ENCODE peak calls at places on chromosomes 3 and 15, in seven cellular contexts. S is mucosa of descending colon, H is colonic mucosa, O is cardiac muscle cell, D is adrenal gland, V is stomach, K is gastrocnemius medialis. W is an unnamed sample.

GRCh38 chr3:36991923-36992805 is 767 bp downstream of the EPM2AIP1 start:
- DNase-seq in O (no peak), V (no peak), H (no peak), D (peak; percentile 24), K (peak; percentile 32), S (no peak), W (no peak)

GRCh38 chr3:7787871-7788828 is 713.5 kb upstream of the LMCD1 start:
- DNase-seq in V (no peak), K (no peak), H (no peak), S (no peak), O (peak; percentile 9), D (no peak), W (no peak)

GRCh38 chr3:127307431-127307830 is 19.6 kb upstream of the PRR20G start:
- DNase-seq in K (no peak), D (peak; percentile 23), S (no peak), O (no peak), V (no peak), H (no peak), W (no peak)

GRCh38 chr3:126129408-126129891 is 45.5 kb upstream of the SLC41A3 start:
- DNase-seq in O (no peak), H (peak; percentile 21), V (peak; percentile 86), K (peak; percentile 27), S (peak; percentile 20), D (peak; percentile 95), W (peak; percentile 80)

GRCh38 chr3:179929091-179929529 is 107.6 kb downstream of the PEX5L start:
- DNase-seq in S (no peak), K (no peak), D (peak; percentile 59), V (peak; percentile 44), O (peak; percentile 78), H (peak; percentile 30), W (peak; percentile 37)

GRCh38 chr3:192033246-192033645 is 572.3 kb downstream of the PYDC2 start:
- DNase-seq in K (no peak), H (no peak), S (no peak), V (no peak), D (no peak), O (no peak), W (no peak)

GRCh38 chr15:56811586-56811985 is 78.3 kb upstream of the ZNF280D start:
- DNase-seq in O (no peak), K (no peak), H (no peak), S (no peak), D (no peak), V (no peak), W (no peak)

GRCh38 chr3:11381563-11381962 is 109.4 kb downstream of the ATG7 start:
- DNase-seq in S (no peak), D (no peak), O (no peak), K (no peak), H (no peak), V (no peak), W (no peak)

GRCh38 chr3:190533511-190534282 is 19.8 kb downstream of the IL1RAP start:
- DNase-seq in H (peak; percentile 22), D (peak; percentile 72), V (no peak), S (peak; percentile 28), K (peak; percentile 45), O (no peak), W (peak; percentile 57)

GRCh38 chr3:174089592-174089991 is 692.0 kb downstream of the NLGN1 start:
- DNase-seq in O (no peak), D (no peak), V (no peak), H (no peak), K (no peak), S (no peak), W (no peak)

GRCh38 chr15:70096215-70096974 is 1.3 kb downstream of the TLE3 start:
- DNase-seq in H (peak; percentile 63), K (no peak), O (peak; percentile 37), D (peak; percentile 26), V (peak; percentile 47), S (peak; percentile 77), W (peak; percentile 39)

GRCh38 chr3:46936733-46937250 is 39.8 kb downstream of the CCDC12 start:
- DNase-seq in S (peak; percentile 20), O (no peak), D (peak; percentile 65), H (no peak), K (peak; percentile 25), V (no peak), W (no peak)
- H3K4me3 ChIP-seq in S (no peak overlapping the region), O (no peak overlapping the region), D (no peak overlapping the region), H (no peak overlapping the region), K (no peak overlapping the region), V (no peak overlapping the region), W (no peak overlapping the region)

GRCh38 chr15:73931441-73931840 is 5.2 kb downstream of the LOXL1 start:
- DNase-seq in H (no peak), S (no peak), D (no peak), K (no peak), V (no peak), O (no peak), W (no peak)

GRCh38 chr15:73928241-73928579 is 1.9 kb downstream of the LOXL1 start:
- DNase-seq in V (no peak), H (no peak), S (no peak), O (no peak), K (no peak), D (no peak), W (no peak)

GRCh38 chr15:73930790-73931281 is 4.6 kb downstream of the LOXL1 start:
- DNase-seq in S (no peak), H (no peak), V (no peak), D (peak; percentile 44), K (no peak), O (no peak), W (no peak)

GRCh38 chr15:73928971-73929627 is 2.8 kb downstream of the LOXL1 start:
- DNase-seq in H (no peak), S (no peak), V (no peak), O (peak; percentile 69), D (no peak), K (no peak), W (no peak)

GRCh38 chr15:73930371-73930770 is 4.1 kb downstream of the LOXL1 start:
- DNase-seq in K (no peak), V (no peak), D (no peak), S (no peak), O (no peak), H (no peak), W (no peak)
- H3K4me1 ChIP-seq in K (peaks cover 13% of the 10 kb centered on the region), V (peaks cover 64% of the 10 kb centered on the region), D (peaks cover 19% of the 10 kb centered on the region), S (peaks cover 19% of the 10 kb centered on the region), O (peaks cover 31% of the 10 kb centered on the region), H (no peaks in the 10 kb centered on the region), W (no peaks in the 10 kb centered on the region)

GRCh38 chr3:22490747-22491146 is 712.4 kb upstream of the UBE2E2 start:
- DNase-seq in D (no peak), H (no peak), V (no peak), K (no peak), S (no peak), O (no peak), W (no peak)
- H3K4me3 ChIP-seq in D (no peak overlapping the region), H (no peak overlapping the region), V (no peak overlapping the region), K (no peak overlapping the region), S (no peak overlapping the region), O (no peak overlapping the region), W (no peak overlapping the region)

GRCh38 chr3:149378420-149379388 is 1.3 kb upstream of the TM4SF1 start:
- DNase-seq in K (no peak), V (no peak), D (no peak), S (no peak), H (no peak), O (no peak), W (no peak)

GRCh38 chr3:149383703-149384102 is 6.3 kb upstream of the TM4SF1 start:
- DNase-seq in S (no peak), K (no peak), V (no peak), O (no peak), H (no peak), D (no peak), W (no peak)

GRCh38 chr3:149382518-149382917 is 5.1 kb upstream of the TM4SF1 start:
- DNase-seq in S (no peak), D (no peak), K (no peak), V (no peak), H (no peak), O (no peak), W (no peak)

GRCh38 chr3:149382091-149382467 is 4.6 kb upstream of the TM4SF1 start:
- DNase-seq in K (no peak), O (no peak), H (no peak), S (no peak), D (no peak), V (no peak), W (no peak)

GRCh38 chr3:149381173-149382090 is 4.0 kb upstream of the TM4SF1 start:
- DNase-seq in H (no peak), O (no peak), D (no peak), V (no peak), K (no peak), S (no peak), W (no peak)
- H3K4me1 ChIP-seq in H (peaks cover 9% of the 10 kb centered on the region), O (no peaks in the 10 kb centered on the region), D (peaks cover 5% of the 10 kb centered on the region), V (peaks cover 42% of the 10 kb centered on the region), K (peaks cover 4% of the 10 kb centered on the region), S (peaks cover 19% of the 10 kb centered on the region), W (peaks cover 5% of the 10 kb centered on the region)

GRCh38 chr15:67786646-67787045 is 38.7 kb upstream of the SKOR1 start:
- DNase-seq in O (no peak), D (no peak), H (no peak), K (no peak), S (no peak), V (no peak), W (no peak)

GRCh38 chr15:67784057-67784781 is 41.1 kb upstream of the SKOR1 start:
- DNase-seq in H (no peak), O (no peak), K (no peak), S (peak; percentile 38), D (no peak), V (no peak), W (no peak)

GRCh38 chr15:67784856-67785430 is 40.4 kb upstream of the SKOR1 start:
- DNase-seq in H (no peak), K (no peak), O (no peak), V (no peak), S (no peak), D (no peak), W (no peak)

GRCh38 chr15:67783303-67783702 is 42.0 kb upstream of the SKOR1 start:
- DNase-seq in O (no peak), H (no peak), V (no peak), D (no peak), K (no peak), S (no peak), W (no peak)

DNA sequence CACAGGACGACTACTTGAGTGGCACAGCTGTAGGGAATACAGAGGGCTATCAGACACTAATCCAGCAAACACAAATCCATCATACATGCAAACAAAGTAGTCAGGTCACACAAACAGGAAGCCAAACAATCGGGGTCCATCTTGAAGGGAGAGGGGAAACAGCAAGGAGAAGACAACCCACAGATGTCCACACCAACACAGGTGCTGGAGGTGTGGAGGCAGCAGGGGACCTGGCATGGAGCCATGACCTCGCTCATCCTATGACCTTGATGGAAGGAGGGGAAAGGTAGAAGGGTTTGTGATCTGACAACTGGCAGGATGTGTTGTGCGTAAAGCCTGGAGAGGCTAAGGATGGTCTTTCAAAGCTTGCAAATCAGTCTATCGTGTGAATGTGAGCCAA is 39.9 kb upstream of the SKOR1 start:
- DNase-seq in V (no peak), S (no peak), K (no peak), H (no peak), D (no peak), O (no peak), W (no peak)
- H3K4me3 ChIP-seq in V (no peak overlapping the region), S (no peak overlapping the region), K (no peak overlapping the region), H (no peak overlapping the region), D (no peak overlapping the region), O (no peak overlapping the region), W (no peak overlapping the region)